ENCODE peak calls at places on chromosomes 1 and 21, in eight cellular contexts. One of them, this sample, is unnamed.

GRCh38 chr21:31795992-31796391 is 64.1 kb upstream of the SCAF4 start:
- DNase-seq in spleen: no peak
- DNase-seq in suprapubic skin: no peak
- DNase-seq in K562: no peak
- DNase-seq in upper lobe of left lung: no peak
- DNase-seq in GM23338: no peak
- DNase-seq in GM12878: no peak
- DNase-seq in Panc1: no peak
- DNase-seq in this sample: no peak

GRCh38 chr1:37307907-37308570 is 166.3 kb upstream of the ZC3H12A start:
- DNase-seq in upper lobe of left lung: peak
- DNase-seq in K562: no peak
- DNase-seq in spleen: no peak
- DNase-seq in suprapubic skin: no peak
- DNase-seq in GM23338: no peak
- DNase-seq in GM12878: no peak
- DNase-seq in Panc1: no peak
- DNase-seq in this sample: no peak

GRCh38 chr1:19457555-19457954 is 27.8 kb downstream of the CAPZB start:
- DNase-seq in K562: no peak
- DNase-seq in GM12878: no peak
- DNase-seq in Panc1: no peak
- DNase-seq in upper lobe of left lung: no peak
- DNase-seq in GM23338: no peak
- DNase-seq in spleen: no peak
- DNase-seq in suprapubic skin: no peak
- DNase-seq in this sample: no peak

GRCh38 chr1:11320153-11320936 is 47.3 kb downstream of the UBIAD1 start:
- DNase-seq in Panc1: peak
- DNase-seq in suprapubic skin: no peak
- DNase-seq in upper lobe of left lung: no peak
- DNase-seq in K562: peak
- DNase-seq in GM12878: no peak
- DNase-seq in spleen: no peak
- DNase-seq in GM23338: peak
- DNase-seq in this sample: no peak

GRCh38 chr21:45011911-45012660 is 62.3 kb upstream of the ADARB1 start:
- DNase-seq in spleen: peak
- DNase-seq in K562: no peak
- DNase-seq in GM12878: no peak
- DNase-seq in suprapubic skin: peak
- DNase-seq in upper lobe of left lung: peak
- DNase-seq in Panc1: peak
- DNase-seq in GM23338: peak
- DNase-seq in this sample: no peak

GRCh38 chr1:33327587-33328325 is 6.9 kb upstream of the A3GALT2 start:
- DNase-seq in suprapubic skin: peak
- DNase-seq in Panc1: no peak
- DNase-seq in GM23338: no peak
- DNase-seq in spleen: peak
- DNase-seq in GM12878: no peak
- DNase-seq in K562: no peak
- DNase-seq in upper lobe of left lung: no peak
- DNase-seq in this sample: peak

GRCh38 chr1:248807067-248807737 is 18.5 kb downstream of the SH3BP5L start:
- DNase-seq in upper lobe of left lung: no peak
- DNase-seq in GM12878: no peak
- DNase-seq in spleen: peak
- DNase-seq in Panc1: peak
- DNase-seq in K562: peak
- DNase-seq in GM23338: peak
- DNase-seq in suprapubic skin: no peak
- DNase-seq in this sample: peak

GRCh38 chr1:239819075-239819474 is 272.6 kb upstream of the FMN2 start:
- DNase-seq in spleen: no peak
- DNase-seq in upper lobe of left lung: no peak
- DNase-seq in suprapubic skin: no peak
- DNase-seq in K562: no peak
- DNase-seq in Panc1: no peak
- DNase-seq in GM23338: peak
- DNase-seq in GM12878: no peak
- DNase-seq in this sample: no peak

GRCh38 chr1:109792056-109792831 is 28.5 kb upstream of the EPS8L3 start:
- DNase-seq in spleen: no peak
- DNase-seq in GM12878: no peak
- DNase-seq in upper lobe of left lung: no peak
- DNase-seq in K562: peak
- DNase-seq in GM23338: peak
- DNase-seq in suprapubic skin: peak
- DNase-seq in Panc1: no peak
- DNase-seq in this sample: peak

GRCh38 chr21:36820176-36821031 is 121.5 kb downstream of the SIM2 start:
- DNase-seq in spleen: no peak
- DNase-seq in upper lobe of left lung: peak
- DNase-seq in suprapubic skin: no peak
- DNase-seq in GM12878: no peak
- DNase-seq in GM23338: peak
- DNase-seq in K562: no peak
- DNase-seq in Panc1: no peak
- DNase-seq in this sample: no peak

GRCh38 chr1:15151871-15152270 is 1.7 kb upstream of the TMEM51 start:
- DNase-seq in K562: no peak
- DNase-seq in spleen: no peak
- DNase-seq in suprapubic skin: no peak
- DNase-seq in Panc1: no peak
- DNase-seq in GM23338: no peak
- DNase-seq in upper lobe of left lung: no peak
- DNase-seq in GM12878: no peak
- DNase-seq in this sample: no peak

GRCh38 chr1:84298688-84299535 is 2.6 kb upstream of the SAMD13 start:
- DNase-seq in suprapubic skin: peak
- DNase-seq in GM12878: no peak
- DNase-seq in Panc1: peak
- DNase-seq in GM23338: peak
- DNase-seq in K562: peak
- DNase-seq in upper lobe of left lung: peak
- DNase-seq in spleen: peak
- DNase-seq in this sample: peak
- TF ChIP-seq POLR2AphosphoS5 in suprapubic skin: no peak
- TF ChIP-seq POLR2AphosphoS5 in GM12878: no peak
- TF ChIP-seq POLR2AphosphoS5 in Panc1: peak
- TF ChIP-seq POLR2AphosphoS5 in GM23338: no peak
- TF ChIP-seq POLR2AphosphoS5 in K562: peak
- TF ChIP-seq POLR2AphosphoS5 in upper lobe of left lung: no peak
- TF ChIP-seq POLR2AphosphoS5 in spleen: peak
- TF ChIP-seq POLR2AphosphoS5 in this sample: no peak

GRCh38 chr1:201584510-201584991 is 45.6 kb downstream of the NAV1 start:
- DNase-seq in spleen: peak
- DNase-seq in upper lobe of left lung: no peak
- DNase-seq in GM23338: no peak
- DNase-seq in suprapubic skin: peak
- DNase-seq in K562: no peak
- DNase-seq in Panc1: no peak
- DNase-seq in GM12878: no peak
- DNase-seq in this sample: no peak
- TF ChIP-seq POLR2AphosphoS5 in spleen: no peak
- TF ChIP-seq POLR2AphosphoS5 in upper lobe of left lung: peak
- TF ChIP-seq POLR2AphosphoS5 in GM23338: no peak
- TF ChIP-seq POLR2AphosphoS5 in suprapubic skin: no peak
- TF ChIP-seq POLR2AphosphoS5 in K562: no peak
- TF ChIP-seq POLR2AphosphoS5 in Panc1: no peak
- TF ChIP-seq POLR2AphosphoS5 in GM12878: no peak
- TF ChIP-seq POLR2AphosphoS5 in this sample: no peak

GRCh38 chr1:93490357-93490756 is 42.4 kb downstream of the FNBP1L start:
- DNase-seq in GM23338: no peak
- DNase-seq in Panc1: no peak
- DNase-seq in K562: no peak
- DNase-seq in spleen: no peak
- DNase-seq in suprapubic skin: no peak
- DNase-seq in upper lobe of left lung: no peak
- DNase-seq in GM12878: no peak
- DNase-seq in this sample: no peak
- TF ChIP-seq POLR2AphosphoS5 in GM23338: no peak
- TF ChIP-seq POLR2AphosphoS5 in Panc1: no peak
- TF ChIP-seq POLR2AphosphoS5 in K562: no peak
- TF ChIP-seq POLR2AphosphoS5 in spleen: no peak
- TF ChIP-seq POLR2AphosphoS5 in suprapubic skin: no peak
- TF ChIP-seq POLR2AphosphoS5 in upper lobe of left lung: no peak
- TF ChIP-seq POLR2AphosphoS5 in GM12878: no peak
- TF ChIP-seq POLR2AphosphoS5 in this sample: no peak

DNA sequence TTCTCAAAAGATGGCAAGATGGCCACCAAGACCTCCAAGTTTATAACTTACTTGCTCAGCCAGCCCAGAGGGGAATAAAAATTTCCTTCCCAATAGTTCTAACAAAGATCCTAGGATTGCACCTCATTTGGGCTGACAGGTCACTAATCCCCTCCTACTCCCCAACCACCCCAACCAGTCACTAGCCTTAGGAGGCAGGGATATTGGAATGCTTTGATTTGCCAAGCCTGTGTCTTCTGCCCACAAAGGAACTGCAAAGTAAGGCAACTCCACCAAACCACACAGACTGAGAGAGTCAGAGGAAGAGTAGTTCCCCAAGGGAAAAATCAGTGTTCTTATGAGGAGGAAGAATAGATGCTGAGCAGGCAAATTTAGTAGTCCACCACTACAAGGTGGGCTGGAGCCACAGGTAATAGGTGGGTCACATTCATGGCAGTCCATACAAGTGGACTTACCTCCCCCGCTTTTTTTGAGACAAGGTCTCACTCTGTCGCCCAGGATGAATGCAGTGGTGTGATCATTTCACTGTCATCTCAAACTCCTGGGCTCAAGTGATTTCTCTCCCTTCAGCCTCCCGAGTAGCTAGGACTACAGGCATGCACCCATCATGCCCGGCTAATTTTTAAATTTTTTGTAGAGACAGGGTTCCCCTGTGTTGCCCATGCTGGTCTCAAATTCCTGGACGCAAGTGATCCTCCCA is 3.7 kb upstream of the TMEM39B start:
- DNase-seq in Panc1: no peak
- DNase-seq in spleen: peak
- DNase-seq in K562: no peak
- DNase-seq in GM23338: peak
- DNase-seq in upper lobe of left lung: no peak
- DNase-seq in suprapubic skin: no peak
- DNase-seq in GM12878: no peak
- DNase-seq in this sample: no peak
- TF ChIP-seq POLR2AphosphoS5 in Panc1: no peak
- TF ChIP-seq POLR2AphosphoS5 in spleen: no peak
- TF ChIP-seq POLR2AphosphoS5 in K562: no peak
- TF ChIP-seq POLR2AphosphoS5 in GM23338: no peak
- TF ChIP-seq POLR2AphosphoS5 in upper lobe of left lung: no peak
- TF ChIP-seq POLR2AphosphoS5 in suprapubic skin: no peak
- TF ChIP-seq POLR2AphosphoS5 in GM12878: no peak
- TF ChIP-seq POLR2AphosphoS5 in this sample: no peak

GRCh38 chr1:181129771-181130606 is 41.5 kb downstream of the IER5 start:
- DNase-seq in upper lobe of left lung: peak
- DNase-seq in GM12878: no peak
- DNase-seq in K562: peak
- DNase-seq in suprapubic skin: no peak
- DNase-seq in Panc1: no peak
- DNase-seq in GM23338: no peak
- DNase-seq in spleen: no peak
- DNase-seq in this sample: no peak

GRCh38 chr1:181131255-181131901 is 42.9 kb downstream of the IER5 start:
- DNase-seq in Panc1: no peak
- DNase-seq in suprapubic skin: no peak
- DNase-seq in spleen: peak
- DNase-seq in K562: no peak
- DNase-seq in upper lobe of left lung: peak
- DNase-seq in GM23338: no peak
- DNase-seq in GM12878: no peak
- DNase-seq in this sample: no peak

GRCh38 chr1:181127898-181128453 is 39.5 kb downstream of the IER5 start:
- DNase-seq in GM12878: no peak
- DNase-seq in GM23338: no peak
- DNase-seq in K562: no peak
- DNase-seq in suprapubic skin: no peak
- DNase-seq in spleen: no peak
- DNase-seq in Panc1: no peak
- DNase-seq in upper lobe of left lung: no peak
- DNase-seq in this sample: no peak

GRCh38 chr1:181126871-181127587 is 38.5 kb downstream of the IER5 start:
- DNase-seq in Panc1: no peak
- DNase-seq in K562: no peak
- DNase-seq in suprapubic skin: no peak
- DNase-seq in spleen: no peak
- DNase-seq in upper lobe of left lung: no peak
- DNase-seq in GM12878: no peak
- DNase-seq in GM23338: no peak
- DNase-seq in this sample: peak

DNA sequence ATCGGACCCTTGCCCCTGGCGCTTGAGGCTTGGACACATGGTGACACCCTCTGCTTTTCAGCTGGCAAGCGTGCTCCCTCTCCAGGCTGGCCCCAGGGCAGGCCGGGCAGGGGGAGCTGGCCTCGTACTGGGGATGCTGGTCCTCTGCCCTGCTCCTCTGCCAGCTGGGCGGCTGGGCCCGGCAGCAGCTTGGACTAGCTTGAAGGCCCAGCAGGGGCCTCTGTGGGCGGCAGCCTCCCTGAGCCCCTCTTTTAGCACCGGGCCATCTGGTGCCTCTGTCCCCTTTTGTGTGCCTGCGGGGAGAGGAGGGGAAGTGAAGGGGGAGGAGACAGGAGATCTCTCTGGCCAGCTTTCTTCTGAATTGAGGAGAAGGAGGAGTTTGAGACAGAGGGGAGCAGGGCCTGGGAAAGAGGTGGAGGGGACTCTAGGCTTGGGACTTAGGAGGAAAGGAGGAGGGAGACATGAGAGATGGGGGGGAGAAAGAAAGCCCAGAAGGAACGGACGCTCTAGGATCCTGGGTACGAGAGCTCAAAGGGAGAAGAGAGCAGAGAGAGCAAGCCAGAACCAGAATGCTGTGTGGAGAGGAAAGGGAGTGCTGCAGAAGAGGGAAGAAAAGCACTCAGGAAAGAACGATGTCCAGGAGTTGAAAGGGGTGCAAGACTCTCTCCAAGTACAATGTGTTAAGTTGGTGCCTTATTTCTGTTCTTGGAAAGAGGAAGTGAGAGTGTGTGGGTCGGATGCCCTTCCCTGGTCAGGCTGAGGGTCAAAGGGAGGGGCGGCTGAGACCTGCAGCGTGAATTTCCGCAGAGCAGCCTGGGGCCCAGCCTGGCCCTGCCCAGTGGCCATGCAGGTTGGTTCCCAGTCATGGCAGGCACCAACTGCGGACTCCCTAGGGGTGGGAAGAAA is 40.3 kb downstream of the IER5 start:
- DNase-seq in GM23338: peak
- DNase-seq in upper lobe of left lung: peak
- DNase-seq in K562: peak
- DNase-seq in Panc1: no peak
- DNase-seq in GM12878: no peak
- DNase-seq in suprapubic skin: no peak
- DNase-seq in spleen: peak
- DNase-seq in this sample: no peak
- TF ChIP-seq POLR2AphosphoS5 in GM23338: no peak
- TF ChIP-seq POLR2AphosphoS5 in upper lobe of left lung: no peak
- TF ChIP-seq POLR2AphosphoS5 in K562: no peak
- TF ChIP-seq POLR2AphosphoS5 in Panc1: no peak
- TF ChIP-seq POLR2AphosphoS5 in GM12878: peak
- TF ChIP-seq POLR2AphosphoS5 in suprapubic skin: no peak
- TF ChIP-seq POLR2AphosphoS5 in spleen: peak
- TF ChIP-seq POLR2AphosphoS5 in this sample: no peak